ENCODE peak calls at places on chromosomes 3 and 15, in ten cellular contexts. X, K, U, Z, H, Y, N, S, Q and M are unnamed samples.

GRCh38 chr3:39269528-39269927 is 10.3 kb downstream of the CX3CR1 start:
- DNase-seq in X (no peak), K (no peak), U (no peak), Z (no peak), H (no peak), Y (no peak), N (no peak), S (no peak), Q (peak), M (no peak)

GRCh38 chr3:30786360-30786759 is 108.1 kb downstream of the GADL1 start:
- DNase-seq in X (no peak), K (no peak), U (no peak), Z (no peak), H (no peak), Y (no peak), N (no peak), S (no peak), Q (no peak), M (no peak)

GRCh38 chr15:91186892-91187644 is 87.0 kb downstream of the SV2B start:
- DNase-seq in X (peak), K (no peak), U (peak), Z (peak), H (peak), Y (no peak), N (peak), S (no peak), Q (no peak), M (no peak)

GRCh38 chr3:20646425-20646824 is 460.4 kb upstream of the SGO1 start:
- DNase-seq in X (no peak), K (no peak), U (no peak), Z (peak), H (no peak), Y (no peak), N (no peak), S (no peak), Q (no peak), M (no peak)

GRCh38 chr3:116423365-116423764 is 21.9 kb downstream of the LSAMP start:
- DNase-seq in X (no peak), K (no peak), U (no peak), Z (no peak), H (no peak), Y (peak), N (peak), S (no peak), Q (no peak), M (no peak)

GRCh38 chr3:114615535-114616064 is 321.8 kb downstream of the TIGIT start:
- DNase-seq in X (no peak), K (no peak), U (no peak), Z (no peak), H (no peak), Y (no peak), N (no peak), S (no peak), Q (no peak), M (no peak)

GRCh38 chr3:42652611-42653302 is 740 bp upstream of the ZBTB47 start:
- DNase-seq in X (peak), K (no peak), U (peak), Z (no peak), H (peak), Y (no peak), N (no peak), S (peak), Q (peak), M (no peak)

GRCh38 chr3:40779039-40779438 is 254.3 kb downstream of the ZNF621 start:
- DNase-seq in X (no peak), K (no peak), U (no peak), Z (no peak), H (no peak), Y (no peak), N (no peak), S (no peak), Q (no peak), M (no peak)

GRCh38 chr3:37803726-37804469 is 57.8 kb upstream of the CTDSPL start:
- DNase-seq in X (no peak), K (no peak), U (no peak), Z (no peak), H (no peak), Y (no peak), N (no peak), S (no peak), Q (no peak), M (no peak)